ENCODE peak calls at places on chromosomes 12 and 14, in four cellular contexts. V, Z, G and F are unnamed samples.

GRCh38 chr12:74889563-74890236 is 319.9 kb downstream of the KCNC2 start:
- DNase-seq in V (no peak), Z (peak), G (no peak), F (no peak)

GRCh38 chr14:91360490-91361235 is 57.0 kb downstream of the CCDC88C start:
- DNase-seq in V (no peak), Z (no peak), G (no peak), F (no peak)

GRCh38 chr12:1347294-1347693 is 247.1 kb downstream of the FBXL14 start:
- DNase-seq in V (no peak), Z (no peak), G (no peak), F (no peak)

GRCh38 chr12:59115526-59115925 is 195.2 kb upstream of the LRIG3 start:
- DNase-seq in V (no peak), Z (no peak), G (no peak), F (no peak)

GRCh38 chr14:30826070-30826469 is 48.3 kb upstream of the COCH start:
- DNase-seq in V (no peak), Z (no peak), G (no peak), F (no peak)

GRCh38 chr14:23321572-23322547 is 603 bp downstream of the PABPN1 start:
- DNase-seq in V (no peak), Z (no peak), G (peak), F (no peak)

GRCh38 chr12:116389990-116390655 is 112.6 kb upstream of the MED13L start:
- DNase-seq in V (no peak), Z (peak), G (no peak), F (no peak)

GRCh38 chr14:20278414-20278813 is 27.3 kb downstream of the TTC5 start:
- DNase-seq in V (peak), Z (no peak), G (peak), F (no peak)

GRCh38 chr12:48001426-48002178 is 2.7 kb downstream of the COL2A1 start:
- DNase-seq in V (no peak), Z (no peak), G (no peak), F (no peak)

GRCh38 chr12:103705927-103706326 is 118.9 kb downstream of the STAB2 start:
- DNase-seq in V (no peak), Z (no peak), G (no peak), F (no peak)

GRCh38 chr12:39161686-39162085 is 256.3 kb upstream of the CPNE8 start:
- DNase-seq in V (no peak), Z (no peak), G (no peak), F (no peak)

GRCh38 chr12:124689585-124689984 is 122.2 kb upstream of the NCOR2 start:
- DNase-seq in V (no peak), Z (no peak), G (no peak), F (no peak)

GRCh38 chr14:64766430-64767151 is 62.4 kb downstream of the PLEKHG3 start:
- DNase-seq in V (no peak), Z (no peak), G (no peak), F (no peak)

GRCh38 chr12:88650715-88651114 is 70.4 kb upstream of the KITLG start:
- DNase-seq in V (no peak), Z (peak), G (no peak), F (no peak)

GRCh38 chr14:98103705-98104104 is 1168.3 kb downstream of the BCL11B start:
- DNase-seq in V (no peak), Z (no peak), G (no peak), F (peak)

GRCh38 chr12:124379938-124380754 is 85.3 kb downstream of the RFLNA start:
- DNase-seq in V (no peak), Z (no peak), G (no peak), F (no peak)

GRCh38 chr12:5096241-5096880 is 52.7 kb downstream of the KCNA5 start:
- DNase-seq in V (no peak), Z (no peak), G (no peak), F (no peak)

GRCh38 chr14:99508896-99509629 is 27.9 kb downstream of the CCNK start:
- DNase-seq in V (no peak), Z (no peak), G (no peak), F (no peak)

GRCh38 chr14:93734961-93735360 is 53.3 kb downstream of the PRIMA1 start:
- DNase-seq in V (no peak), Z (no peak), G (no peak), F (no peak)